ENCODE peak calls at places on chromosome 3, in five cellular contexts. N is CD8-positive, alpha-beta memory T cell; Y is psoas muscle; Q is heart right ventricle; L is CD8-positive, alpha-beta T cell. A is an unnamed sample. For H3K9me3, the result is how much of the 10 kb centered on the place peaks cover.

GRCh38 chr3:113662824-113663223 is 33.6 kb downstream of the USF3 start:
- DNase-seq in Q (no peak), N (no peak), L (no peak), Y (no peak), A (no peak)

GRCh38 chr3:1527780-1528179 is 435.0 kb downstream of the CNTN6 start:
- DNase-seq in L (no peak), Q (no peak), N (no peak), Y (no peak), A (no peak)

GRCh38 chr3:72985576-72985975 is 11.0 kb upstream of the PPP4R2 start:
- DNase-seq in Y (no peak), N (no peak), L (no peak), Q (no peak), A (no peak)

GRCh38 chr3:166071-166470 is 30.5 kb upstream of the CHL1 start:
- DNase-seq in L (no peak), Q (no peak), N (no peak), Y (no peak), A (no peak)

GRCh38 chr3:193882091-193882490 is 253.9 kb upstream of the HES1 start:
- DNase-seq in Y (no peak), N (no peak), Q (no peak), L (no peak), A (no peak)

GRCh38 chr3:43316783-43317460 is 30.6 kb downstream of the SNRK start:
- DNase-seq in Q (no peak), L (no peak), N (no peak), Y (no peak), A (no peak)

GRCh38 chr3:187713504-187713903 is 11.1 kb upstream of the RTP2 start:
- DNase-seq in N (no peak), Y (no peak), Q (no peak), L (no peak), A (no peak)

GRCh38 chr3:28726840-28727239 is 378.2 kb upstream of the AZI2 start:
- DNase-seq in Y (peak), L (no peak), N (no peak), Q (peak), A (peak)

GRCh38 chr3:123949606-123950005 is 11.4 kb downstream of the CCDC14 start:
- DNase-seq in Q (no peak), L (no peak), Y (no peak), N (no peak), A (no peak)

GRCh38 chr3:141050913-141051632 is at the start of gene SPSB4:
- DNase-seq in Q (peak), L (no peak), N (no peak), Y (peak), A (no peak)

GRCh38 chr3:9779721-9780450 is 10.1 kb upstream of the CAMK1 start:
- DNase-seq in N (peak), Y (no peak), Q (no peak), L (no peak), A (no peak)

GRCh38 chr3:75192065-75192658 is 472.0 kb upstream of the FRG2C start:
- DNase-seq in Y (no peak), N (no peak), L (no peak), Q (no peak), A (peak)

GRCh38 chr3:149376728-149377407 is 581 bp downstream of the TM4SF1 start:
- DNase-seq in N (no peak), L (no peak), Q (no peak), Y (no peak), A (no peak)

GRCh38 chr3:127753898-127754410 is 68.4 kb downstream of the MGLL start:
- DNase-seq in Y (no peak), Q (no peak), N (no peak), L (no peak), A (no peak)

GRCh38 chr3:99878005-99878404 is 60.3 kb downstream of the CMSS1 start:
- DNase-seq in N (no peak), Q (no peak), Y (no peak), L (no peak), A (no peak)

DNA sequence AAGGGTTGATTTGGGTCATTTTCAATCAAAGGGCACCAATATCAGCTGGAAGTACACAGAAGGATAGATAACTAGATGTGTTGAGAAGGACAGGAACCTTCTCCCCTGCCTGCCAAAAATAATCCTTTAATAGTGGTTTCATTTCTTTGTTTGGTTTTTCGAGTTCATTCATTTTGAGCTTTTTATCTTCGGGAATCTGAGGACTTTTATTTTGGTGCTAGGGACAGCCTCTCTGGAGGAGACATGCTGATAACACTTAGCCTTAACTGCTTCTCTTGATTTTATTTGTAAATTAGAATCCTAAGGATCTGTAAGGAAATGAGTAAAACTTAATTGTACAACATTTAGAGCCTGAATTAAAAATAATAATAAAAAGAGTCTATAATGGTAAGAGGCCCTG is 22.5 kb downstream of the PTPRG start:
- DNase-seq in Y (no peak), N (no peak), L (no peak), Q (no peak), A (no peak)
- H3K27ac ChIP-seq in Y (no peak), N (no peak), L (no peak), Q (no peak), A (no peak)

DNA sequence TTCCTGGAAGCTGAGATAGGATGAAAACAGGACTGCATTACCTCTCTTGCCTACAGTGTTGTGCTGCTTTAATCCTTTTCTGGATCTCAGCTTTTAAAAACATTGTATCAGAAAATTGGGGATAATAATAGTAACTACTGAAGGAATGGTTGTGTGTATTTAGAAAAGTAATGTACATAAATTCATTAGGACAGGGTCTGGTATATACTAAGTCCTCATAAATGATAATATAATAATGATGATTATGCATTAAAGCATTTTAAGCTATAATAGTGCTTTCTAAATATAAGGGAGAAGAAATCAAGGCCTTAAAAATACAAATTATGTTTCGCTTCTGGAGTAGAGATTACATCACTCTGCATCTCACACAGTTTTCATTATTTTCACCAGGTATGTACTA is 530.1 kb downstream of the ZNF385D start:
- DNase-seq in Q (no peak), L (no peak), Y (no peak), N (no peak), A (no peak)
- H3K9me3 ChIP-seq in Q (under half), L (under half), Y (under half), N (under half), A (under half)

GRCh38 chr3:125123455-125123854 is 67.7 kb upstream of the HEG1 start:
- DNase-seq in Q (no peak), N (no peak), Y (no peak), L (no peak), A (no peak)
- H3K4me3 ChIP-seq in Q (no peak), N (no peak), Y (no peak), L (no peak), A (no peak)

DNA sequence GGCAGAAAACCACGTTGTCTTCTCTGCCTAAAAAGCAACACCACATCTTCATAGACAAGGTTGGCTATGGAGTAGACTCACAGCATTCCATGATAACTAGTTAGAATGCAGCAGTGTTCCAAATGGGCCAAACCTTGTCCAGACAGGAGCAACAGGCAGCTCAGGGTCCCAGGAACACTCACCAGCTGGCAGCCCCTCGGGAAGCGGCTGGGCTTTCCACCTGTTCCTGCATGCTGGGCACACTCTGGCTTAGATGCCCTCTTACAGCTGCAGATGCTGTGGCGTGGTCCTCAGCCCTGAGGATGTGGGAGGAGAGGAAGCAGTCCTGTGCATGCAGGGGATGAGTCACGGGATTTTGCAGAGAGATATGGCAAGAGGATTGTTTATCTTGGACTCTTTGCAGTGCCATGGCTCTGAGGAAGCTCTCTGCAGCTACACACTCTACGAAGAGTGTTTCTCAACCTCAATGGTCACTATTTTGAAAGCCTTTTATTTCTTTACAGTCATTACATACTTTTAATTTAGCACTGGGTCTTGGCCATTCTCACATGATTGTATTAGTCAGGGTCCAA is 11.3 kb downstream of the NRROS start:
- DNase-seq in Q (peak), L (no peak), Y (no peak), N (no peak), A (no peak)
- H3K27ac ChIP-seq in Q (peak), L (no peak), Y (no peak), N (no peak), A (no peak)